ENCODE peak calls at places on chromosome 7, in seven cellular contexts. One of them, this sample, is unnamed.

GRCh38 chr7:99096124-99096887 is 47.6 kb downstream of the SMURF1 start:
- DNase-seq in IMR-90: peak
- DNase-seq in GM12878: no peak
- DNase-seq in endothelial cell of umbilical vein: no peak
- DNase-seq in K562: no peak
- DNase-seq in HepG2: peak
- DNase-seq in H1: no peak
- DNase-seq in this sample: no peak

GRCh38 chr7:90621892-90622182 is 25.7 kb downstream of the CDK14 start:
- DNase-seq in H1: peak
- DNase-seq in K562: no peak
- DNase-seq in GM12878: no peak
- DNase-seq in endothelial cell of umbilical vein: peak
- DNase-seq in HepG2: no peak
- DNase-seq in IMR-90: no peak
- DNase-seq in this sample: no peak

GRCh38 chr7:107661081-107661864 is 645 bp downstream of the SLC26A4 start:
- DNase-seq in IMR-90: peak
- DNase-seq in GM12878: no peak
- DNase-seq in K562: no peak
- DNase-seq in H1: no peak
- DNase-seq in HepG2: peak
- DNase-seq in endothelial cell of umbilical vein: peak
- DNase-seq in this sample: no peak

GRCh38 chr7:151175047-151175792 is 7.7 kb upstream of the GBX1 start:
- DNase-seq in HepG2: no peak
- DNase-seq in endothelial cell of umbilical vein: no peak
- DNase-seq in K562: no peak
- DNase-seq in GM12878: no peak
- DNase-seq in H1: no peak
- DNase-seq in IMR-90: no peak
- DNase-seq in this sample: no peak

GRCh38 chr7:84161398-84161797 is 33.2 kb downstream of the SEMA3A start:
- DNase-seq in H1: no peak
- DNase-seq in K562: no peak
- DNase-seq in endothelial cell of umbilical vein: no peak
- DNase-seq in GM12878: no peak
- DNase-seq in HepG2: no peak
- DNase-seq in IMR-90: no peak
- DNase-seq in this sample: no peak

GRCh38 chr7:101740981-101741725 is 76.3 kb upstream of the CUX1 start:
- DNase-seq in HepG2: no peak
- DNase-seq in endothelial cell of umbilical vein: no peak
- DNase-seq in IMR-90: no peak
- DNase-seq in GM12878: peak
- DNase-seq in K562: no peak
- DNase-seq in H1: no peak
- DNase-seq in this sample: no peak

GRCh38 chr7:5424689-5425506 is 1.3 kb upstream of the TNRC18 start:
- DNase-seq in HepG2: peak
- DNase-seq in K562: no peak
- DNase-seq in endothelial cell of umbilical vein: peak
- DNase-seq in IMR-90: peak
- DNase-seq in GM12878: no peak
- DNase-seq in H1: no peak
- DNase-seq in this sample: no peak

GRCh38 chr7:33805630-33806233 is 99.6 kb upstream of the BMPER start:
- DNase-seq in K562: no peak
- DNase-seq in HepG2: no peak
- DNase-seq in endothelial cell of umbilical vein: peak
- DNase-seq in GM12878: no peak
- DNase-seq in IMR-90: peak
- DNase-seq in H1: no peak
- DNase-seq in this sample: no peak

GRCh38 chr7:114569160-114569559 is 154.5 kb downstream of the FOXP2 start:
- DNase-seq in HepG2: no peak
- DNase-seq in endothelial cell of umbilical vein: no peak
- DNase-seq in H1: no peak
- DNase-seq in GM12878: no peak
- DNase-seq in IMR-90: no peak
- DNase-seq in K562: no peak
- DNase-seq in this sample: no peak

GRCh38 chr7:142539901-142540300 is 209.4 kb upstream of the PRSS1 start:
- DNase-seq in H1: no peak
- DNase-seq in IMR-90: peak
- DNase-seq in endothelial cell of umbilical vein: peak
- DNase-seq in K562: no peak
- DNase-seq in HepG2: no peak
- DNase-seq in GM12878: no peak
- DNase-seq in this sample: no peak

DNA sequence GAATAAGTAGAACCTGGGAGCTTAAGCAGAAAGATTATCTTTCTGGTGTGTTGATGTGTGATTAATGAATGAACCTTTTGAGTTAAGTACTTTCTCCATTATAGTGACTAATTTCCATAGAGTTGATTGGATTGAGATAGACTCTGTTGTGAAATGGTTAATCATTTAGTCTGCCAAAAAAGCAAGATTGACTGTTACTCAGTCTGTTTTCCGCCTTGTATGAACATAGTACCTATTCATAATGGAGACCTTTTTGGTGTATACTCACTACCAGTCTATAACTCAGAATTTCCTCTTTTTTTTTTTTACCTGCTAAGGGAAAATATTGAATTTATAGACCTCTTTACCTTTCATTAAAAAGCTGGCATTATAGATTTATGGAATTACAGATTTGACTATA is 14.4 kb upstream of the NPVF start:
- DNase-seq in K562: no peak
- DNase-seq in endothelial cell of umbilical vein: no peak
- DNase-seq in HepG2: no peak
- DNase-seq in H1: no peak
- DNase-seq in IMR-90: no peak
- DNase-seq in GM12878: no peak
- DNase-seq in this sample: no peak
- TF ChIP-seq POLR2A in K562: no peak
- TF ChIP-seq POLR2A in endothelial cell of umbilical vein: no peak
- TF ChIP-seq POLR2A in HepG2: no peak
- TF ChIP-seq POLR2A in H1: no peak
- TF ChIP-seq POLR2A in IMR-90: no peak
- TF ChIP-seq POLR2A in GM12878: no peak
- TF ChIP-seq POLR2A in this sample: no peak

GRCh38 chr7:2498708-2499107 is 20.9 kb upstream of the LFNG start:
- DNase-seq in endothelial cell of umbilical vein: no peak
- DNase-seq in K562: no peak
- DNase-seq in IMR-90: no peak
- DNase-seq in GM12878: no peak
- DNase-seq in H1: no peak
- DNase-seq in HepG2: no peak
- DNase-seq in this sample: no peak

GRCh38 chr7:2495402-2496309 is 19.5 kb upstream of the GRIFIN start:
- DNase-seq in H1: no peak
- DNase-seq in endothelial cell of umbilical vein: no peak
- DNase-seq in K562: no peak
- DNase-seq in HepG2: no peak
- DNase-seq in GM12878: no peak
- DNase-seq in IMR-90: no peak
- DNase-seq in this sample: no peak

GRCh38 chr7:2497500-2498336 is 21.5 kb upstream of the GRIFIN start:
- DNase-seq in K562: no peak
- DNase-seq in H1: no peak
- DNase-seq in GM12878: no peak
- DNase-seq in endothelial cell of umbilical vein: no peak
- DNase-seq in HepG2: no peak
- DNase-seq in IMR-90: no peak
- DNase-seq in this sample: no peak

GRCh38 chr7:2496375-2496774 is 20.2 kb upstream of the GRIFIN start:
- DNase-seq in endothelial cell of umbilical vein: no peak
- DNase-seq in GM12878: no peak
- DNase-seq in IMR-90: no peak
- DNase-seq in H1: no peak
- DNase-seq in HepG2: no peak
- DNase-seq in K562: no peak
- DNase-seq in this sample: no peak

DNA sequence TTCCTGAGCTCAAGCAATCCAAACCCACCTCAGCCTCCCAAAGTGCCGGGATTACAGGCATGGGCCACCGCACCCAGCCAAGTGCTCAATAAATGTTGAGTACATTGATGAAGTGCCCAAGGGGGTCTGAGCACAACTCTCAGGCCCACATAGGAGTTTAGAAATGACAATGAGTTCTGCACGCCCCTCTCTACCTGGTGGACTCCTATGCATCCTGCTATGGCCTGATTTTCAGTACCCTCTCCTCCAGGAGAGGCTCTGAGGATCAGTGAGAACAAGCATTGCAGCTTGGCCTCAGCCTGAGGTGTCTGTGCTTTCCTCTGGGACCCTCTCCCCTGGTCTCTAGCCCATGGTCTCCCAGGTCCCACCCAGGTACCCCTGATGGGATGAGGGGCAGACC is 20.9 kb upstream of the GRIFIN start:
- DNase-seq in IMR-90: no peak
- DNase-seq in endothelial cell of umbilical vein: no peak
- DNase-seq in HepG2: no peak
- DNase-seq in GM12878: no peak
- DNase-seq in H1: no peak
- DNase-seq in K562: no peak
- DNase-seq in this sample: no peak
- H3K9ac ChIP-seq in IMR-90: no peak
- H3K9ac ChIP-seq in endothelial cell of umbilical vein: no peak
- H3K9ac ChIP-seq in HepG2: no peak
- H3K9ac ChIP-seq in GM12878: no peak
- H3K9ac ChIP-seq in H1: no peak
- H3K9ac ChIP-seq in K562: no peak
- H3K9ac ChIP-seq in this sample: no peak

DNA sequence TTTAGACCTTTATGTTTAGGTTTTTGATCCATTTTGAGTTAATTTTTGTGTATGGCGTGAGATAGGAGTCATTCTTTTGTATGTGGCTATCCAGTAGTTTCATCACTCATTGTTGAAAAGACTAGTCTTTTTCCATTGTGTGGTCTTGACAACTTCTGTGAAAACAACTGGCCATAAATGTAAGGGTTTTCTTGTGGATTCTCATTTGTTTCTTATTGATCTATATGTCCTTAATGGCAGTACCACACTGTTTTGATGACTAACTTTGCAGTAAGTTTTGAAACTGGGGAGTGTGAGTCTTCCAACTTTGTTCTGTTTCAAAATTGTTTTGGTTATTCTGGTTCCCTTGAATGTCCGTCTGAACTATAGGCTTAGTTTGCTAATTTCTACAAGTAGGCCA is 16.3 kb downstream of the SEPTIN7 start:
- DNase-seq in H1: no peak
- DNase-seq in endothelial cell of umbilical vein: no peak
- DNase-seq in IMR-90: no peak
- DNase-seq in GM12878: no peak
- DNase-seq in K562: no peak
- DNase-seq in HepG2: no peak
- DNase-seq in this sample: no peak
- TF ChIP-seq POLR2A in H1: no peak
- TF ChIP-seq POLR2A in endothelial cell of umbilical vein: no peak
- TF ChIP-seq POLR2A in IMR-90: no peak
- TF ChIP-seq POLR2A in GM12878: no peak
- TF ChIP-seq POLR2A in K562: no peak
- TF ChIP-seq POLR2A in HepG2: no peak
- TF ChIP-seq POLR2A in this sample: no peak

GRCh38 chr7:156617215-156617614 is 23.4 kb upstream of the RNF32 start:
- DNase-seq in HepG2: no peak
- DNase-seq in H1: no peak
- DNase-seq in endothelial cell of umbilical vein: no peak
- DNase-seq in IMR-90: no peak
- DNase-seq in K562: peak
- DNase-seq in GM12878: no peak
- DNase-seq in this sample: no peak
- H3K9ac ChIP-seq in HepG2: peak
- H3K9ac ChIP-seq in H1: no peak
- H3K9ac ChIP-seq in endothelial cell of umbilical vein: no peak
- H3K9ac ChIP-seq in IMR-90: no peak
- H3K9ac ChIP-seq in K562: no peak
- H3K9ac ChIP-seq in GM12878: no peak
- H3K9ac ChIP-seq in this sample: no peak

This sample was measured in HCT116.